ENCODE peak calls at places on chromosomes 7 and 10, in five cellular contexts. G is MM.1S, D is dermis blood vessel endothelial cell, M is hepatocyte, J is IMR-90. Q is an unnamed sample.
A peak's percentile ranks its signal among the peaks of the same experiment; 100 is the strongest.

GRCh38 chr7:155202106-155202871 is 95.4 kb upstream of the INSIG1 start:
- DNase-seq in D (no peak), M (no peak), J (no peak), G (no peak), Q (peak; percentile 81)

GRCh38 chr10:70542565-70542938 is 60.0 kb downstream of the PRF1 start:
- DNase-seq in M (no peak), J (peak; percentile 13), G (no peak), D (peak; percentile 20), Q (no peak)

GRCh38 chr10:73433538-73433867 is at the start of gene MSS51:
- DNase-seq in G (no peak), M (no peak), J (no peak), D (no peak), Q (no peak)

GRCh38 chr10:16828731-16829175 is 11.5 kb upstream of the RSU1 start:
- DNase-seq in G (no peak), M (no peak), J (peak; percentile 83), D (peak; percentile 92), Q (no peak)

GRCh38 chr7:22728416-22729029 is 1.5 kb downstream of the IL6 start:
- DNase-seq in G (peak; percentile 68), M (peak; percentile 56), J (peak; percentile 71), D (peak; percentile 86), Q (no peak)

GRCh38 chr7:106289848-106290247 is 5.1 kb upstream of the NAMPT start:
- DNase-seq in M (no peak), J (peak; percentile 48), G (no peak), D (no peak), Q (no peak)

GRCh38 chr10:76055963-76056362 is 624.5 kb downstream of the LRMDA start:
- DNase-seq in D (no peak), M (no peak), J (no peak), G (no peak), Q (no peak)

GRCh38 chr7:30411173-30411572 is 67.4 kb downstream of the NOD1 start:
- DNase-seq in G (no peak), J (no peak), M (no peak), D (no peak), Q (no peak)

GRCh38 chr10:131677671-131678070 is 223.1 kb upstream of the PPP2R2D start:
- DNase-seq in G (no peak), J (no peak), M (peak; percentile 21), D (no peak), Q (peak; percentile 68)

GRCh38 chr7:86644282-86645173 is 819 bp downstream of the GRM3 start:
- DNase-seq in J (no peak), D (no peak), G (no peak), M (no peak), Q (no peak)

GRCh38 chr7:106012935-106013439 is 49.9 kb downstream of the CDHR3 start:
- DNase-seq in G (no peak), M (peak; percentile 26), D (no peak), J (peak; percentile 93), Q (no peak)

GRCh38 chr7:21256310-21256877 is 171.5 kb upstream of the SP4 start:
- DNase-seq in G (peak; percentile 64), D (peak; percentile 72), M (peak; percentile 58), J (peak; percentile 38), Q (no peak)

GRCh38 chr10:60236869-60237524 is 152.7 kb downstream of the ANK3 start:
- DNase-seq in G (peak; percentile 97), D (peak; percentile 79), J (no peak), M (no peak), Q (no peak)

GRCh38 chr10:97773096-97773495 is 1.3 kb upstream of the SFRP5 start:
- DNase-seq in D (no peak), J (no peak), G (no peak), M (no peak), Q (no peak)

GRCh38 chr7:128120116-128120515 is 88.9 kb upstream of the LRRC4 start:
- DNase-seq in G (no peak), D (no peak), J (no peak), M (no peak), Q (no peak)

GRCh38 chr7:9210114-9210513 is 776.7 kb downstream of the NXPH1 start:
- DNase-seq in D (no peak), G (no peak), M (no peak), J (no peak), Q (no peak)

GRCh38 chr10:74011762-74012161 is 13.8 kb downstream of the VCL start:
- DNase-seq in D (peak; percentile 65), G (no peak), J (peak; percentile 89), M (peak; percentile 59), Q (no peak)

GRCh38 chr7:114081606-114082425 is 163.0 kb upstream of the PPP1R3A start:
- DNase-seq in D (peak; percentile 82), M (peak; percentile 54), G (peak; percentile 78), J (peak; percentile 70), Q (no peak)

GRCh38 chr10:103153765-103154197 is 39.3 kb downstream of the NT5C2 start:
- DNase-seq in J (peak; percentile 62), D (peak; percentile 43), G (no peak), M (no peak), Q (no peak)

GRCh38 chr7:87767827-87768226 is 108.3 kb downstream of the SLC25A40 start:
- DNase-seq in D (no peak), M (no peak), G (no peak), J (no peak), Q (no peak)

GRCh38 chr10:97830064-97830463 is 19.6 kb upstream of the GOLGA7B start:
- DNase-seq in G (no peak), J (no peak), D (no peak), M (no peak), Q (no peak)

GRCh38 chr10:70694410-70695179 is 22.3 kb downstream of the ADAMTS14 start:
- DNase-seq in D (no peak), J (peak; percentile 55), M (no peak), G (no peak), Q (no peak)

GRCh38 chr10:100878291-100878910 is 34.4 kb upstream of the SLF2 start:
- DNase-seq in D (peak; percentile 83), J (peak; percentile 77), M (peak; percentile 84), G (peak; percentile 45), Q (no peak)

GRCh38 chr10:25451401-25451800 is 276.6 kb downstream of the GPR158 start:
- DNase-seq in G (no peak), M (no peak), J (no peak), D (no peak), Q (no peak)

GRCh38 chr7:106504207-106504606 is 156.8 kb downstream of the CCDC71L start:
- DNase-seq in G (no peak), M (no peak), D (no peak), J (no peak), Q (no peak)

GRCh38 chr10:84574101-84574500 is 245.7 kb downstream of the CCSER2 start:
- DNase-seq in G (no peak), D (peak; percentile 20), M (no peak), J (no peak), Q (no peak)

GRCh38 chr7:74104702-74105101 is 21.1 kb downstream of the LIMK1 start:
- DNase-seq in M (no peak), J (peak; percentile 54), D (no peak), G (no peak), Q (no peak)

GRCh38 chr10:118742787-118743186 is 12.0 kb downstream of the CACUL1 start:
- DNase-seq in G (no peak), M (no peak), J (peak; percentile 86), D (no peak), Q (no peak)

GRCh38 chr10:123890761-123891146 is 853 bp downstream of the CPXM2 start:
- DNase-seq in D (no peak), G (no peak), M (no peak), J (no peak), Q (no peak)

GRCh38 chr7:51366930-51367613 is 50.5 kb upstream of the COBL start:
- DNase-seq in M (peak; percentile 86), D (peak; percentile 52), G (peak; percentile 54), J (peak; percentile 26), Q (no peak)

GRCh38 chr10:122544493-122544892 is 16.1 kb upstream of the DMBT1 start:
- DNase-seq in M (no peak), D (no peak), J (no peak), G (no peak), Q (no peak)

Q was measured in mesenteric fat pad.